ENCODE peak calls at places on chromosomes 5 and 9, in five cellular contexts. X is HepG2, H is NT2/D1, S is H1, U is GM12878. J is an unnamed sample.

GRCh38 chr9:123322771-123323481 is 33.1 kb upstream of the CRB2 start:
- DNase-seq in X (no peak), H (no peak), S (no peak), U (no peak), J (no peak)

GRCh38 chr9:28445211-28445610 is 871.9 kb upstream of the C9orf72 start:
- DNase-seq in X (no peak), H (no peak), S (no peak), U (no peak), J (no peak)

GRCh38 chr9:117359910-117360309 is 54.9 kb downstream of the ASTN2 start:
- DNase-seq in X (no peak), H (no peak), S (no peak), U (no peak), J (no peak)

GRCh38 chr9:120931278-120932085 is 4.9 kb upstream of the TRAF1 start:
- DNase-seq in X (no peak), H (no peak), S (no peak), U (peak; percentile 93), J (no peak)

GRCh38 chr5:42680035-42680434 is 76.6 kb upstream of the CCDC152 start:
- DNase-seq in X (no peak), H (no peak), S (no peak), U (no peak), J (no peak)

GRCh38 chr5:50663636-50664035 is 2.8 kb upstream of the PARP8 start:
- DNase-seq in X (no peak), H (no peak), S (no peak), U (no peak), J (no peak)

GRCh38 chr5:4893063-4893744 is 246.9 kb upstream of the ADAMTS16 start:
- DNase-seq in X (no peak), H (no peak), S (no peak), U (no peak), J (no peak)

GRCh38 chr9:96554801-96555566 is 64.7 kb downstream of the CDC14B start:
- DNase-seq in X (no peak), H (no peak), S (no peak), U (no peak), J (no peak)

GRCh38 chr9:90025816-90026215 is 421.0 kb downstream of the GADD45G start:
- DNase-seq in X (no peak), H (no peak), S (no peak), U (no peak), J (no peak)

GRCh38 chr9:110765926-110766325 is 97.3 kb downstream of the MUSK start:
- DNase-seq in X (no peak), H (no peak), S (no peak), U (no peak), J (no peak)

GRCh38 chr5:53679261-53679660 is 118.8 kb downstream of the NDUFS4 start:
- DNase-seq in X (no peak), H (no peak), S (no peak), U (no peak), J (no peak)

GRCh38 chr5:169416583-169417196 is 115.8 kb upstream of the SLIT3 start:
- DNase-seq in X (no peak), H (no peak), S (no peak), U (peak; percentile 44), J (peak; percentile 58)

GRCh38 chr9:105679406-105680022 is 14.8 kb upstream of the TMEM38B start:
- DNase-seq in X (peak; percentile 89), H (no peak), S (no peak), U (no peak), J (no peak)

GRCh38 chr9:137095664-137096517 is 9.1 kb downstream of the MAN1B1 start:
- DNase-seq in X (no peak), H (no peak), S (no peak), U (peak; percentile 61), J (no peak)

GRCh38 chr5:103260951-103261350 is 2.4 kb downstream of the MACIR start:
- DNase-seq in X (no peak), H (no peak), S (no peak), U (peak; percentile 53), J (no peak)

GRCh38 chr5:133147815-133148634 is 96.2 kb downstream of the HSPA4 start:
- DNase-seq in X (no peak), H (no peak), S (no peak), U (no peak), J (no peak)

GRCh38 chr5:36607114-36607561 is 732 bp downstream of the SLC1A3 start:
- DNase-seq in X (no peak), H (no peak), S (no peak), U (no peak), J (peak; percentile 62)

GRCh38 chr9:138101444-138102234 is 224.1 kb downstream of the CACNA1B start:
- DNase-seq in X (no peak), H (no peak), S (peak; percentile 27), U (no peak), J (no peak)

GRCh38 chr9:38681747-38682227 is 38.1 kb downstream of the FAM240B start:
- DNase-seq in X (no peak), H (no peak), S (no peak), U (no peak), J (no peak)

GRCh38 chr9:15755660-15756059 is 202.8 kb downstream of the CCDC171 start:
- DNase-seq in X (no peak), H (no peak), S (no peak), U (no peak), J (no peak)

GRCh38 chr9:84894859-84895258 is 225.3 kb downstream of the NTRK2 start:
- DNase-seq in X (no peak), H (no peak), S (no peak), U (no peak), J (no peak)

GRCh38 chr5:97554992-97555981 is 372.2 kb upstream of the RIOK2 start:
- DNase-seq in X (no peak), H (no peak), S (no peak), U (no peak), J (no peak)

GRCh38 chr9:120362446-120362845 is 217.5 kb downstream of the CDK5RAP2 start:
- DNase-seq in X (no peak), H (no peak), S (no peak), U (no peak), J (no peak)

GRCh38 chr9:72458153-72458552 is 63.3 kb upstream of the TMC1 start:
- DNase-seq in X (no peak), H (no peak), S (no peak), U (no peak), J (no peak)

DNA sequence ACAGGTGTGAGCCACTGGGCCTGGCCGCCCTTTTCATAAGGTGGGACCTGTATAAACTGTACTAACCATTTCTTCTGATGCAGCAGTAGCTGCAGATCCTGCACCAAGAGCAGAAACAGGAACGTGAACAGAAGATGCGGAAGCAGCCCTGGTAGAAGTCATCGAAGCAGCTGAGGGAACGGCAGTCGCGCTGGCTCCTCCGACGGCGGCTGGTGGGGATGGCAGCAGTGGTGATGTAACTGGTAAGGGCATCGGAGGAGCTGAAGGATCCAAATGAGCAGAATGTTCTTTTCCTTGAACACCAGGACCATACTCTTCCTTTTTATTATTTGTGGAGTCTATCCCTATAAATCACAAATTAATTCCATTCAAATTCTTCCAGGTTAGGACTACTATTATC is 32.1 kb downstream of the POC5 start:
- DNase-seq in X (no peak), H (no peak), S (no peak), U (no peak), J (no peak)
- TF ChIP-seq SUZ12 in X (no peak), H (no peak), S (no peak), U (no peak), J (no peak)

GRCh38 chr9:33988219-33988890 is 60.3 kb downstream of the UBAP2 start:
- DNase-seq in X (no peak), H (no peak), S (no peak), U (peak; percentile 62), J (no peak)
- TF ChIP-seq SUZ12 in X (no peak), H (no peak), S (no peak), U (no peak), J (no peak)

GRCh38 chr5:154179846-154180710 is 10.5 kb upstream of the GALNT10 start:
- DNase-seq in X (peak; percentile 60), H (no peak), S (no peak), U (no peak), J (peak; percentile 71)
- TF ChIP-seq SUZ12 in X (no peak), H (no peak), S (no peak), U (no peak), J (no peak)

GRCh38 chr9:113808391-113809191 is 67.5 kb upstream of the ZNF618 start:
- DNase-seq in X (no peak), H (no peak), S (peak; percentile 42), U (no peak), J (no peak)

GRCh38 chr9:113805753-113806152 is 70.4 kb upstream of the ZNF618 start:
- DNase-seq in X (no peak), H (no peak), S (no peak), U (no peak), J (no peak)

GRCh38 chr9:113809192-113809482 is 67.0 kb upstream of the ZNF618 start:
- DNase-seq in X (no peak), H (no peak), S (no peak), U (no peak), J (no peak)

GRCh38 chr9:113803811-113804589 is 72.1 kb upstream of the ZNF618 start:
- DNase-seq in X (no peak), H (no peak), S (no peak), U (no peak), J (no peak)

DNA sequence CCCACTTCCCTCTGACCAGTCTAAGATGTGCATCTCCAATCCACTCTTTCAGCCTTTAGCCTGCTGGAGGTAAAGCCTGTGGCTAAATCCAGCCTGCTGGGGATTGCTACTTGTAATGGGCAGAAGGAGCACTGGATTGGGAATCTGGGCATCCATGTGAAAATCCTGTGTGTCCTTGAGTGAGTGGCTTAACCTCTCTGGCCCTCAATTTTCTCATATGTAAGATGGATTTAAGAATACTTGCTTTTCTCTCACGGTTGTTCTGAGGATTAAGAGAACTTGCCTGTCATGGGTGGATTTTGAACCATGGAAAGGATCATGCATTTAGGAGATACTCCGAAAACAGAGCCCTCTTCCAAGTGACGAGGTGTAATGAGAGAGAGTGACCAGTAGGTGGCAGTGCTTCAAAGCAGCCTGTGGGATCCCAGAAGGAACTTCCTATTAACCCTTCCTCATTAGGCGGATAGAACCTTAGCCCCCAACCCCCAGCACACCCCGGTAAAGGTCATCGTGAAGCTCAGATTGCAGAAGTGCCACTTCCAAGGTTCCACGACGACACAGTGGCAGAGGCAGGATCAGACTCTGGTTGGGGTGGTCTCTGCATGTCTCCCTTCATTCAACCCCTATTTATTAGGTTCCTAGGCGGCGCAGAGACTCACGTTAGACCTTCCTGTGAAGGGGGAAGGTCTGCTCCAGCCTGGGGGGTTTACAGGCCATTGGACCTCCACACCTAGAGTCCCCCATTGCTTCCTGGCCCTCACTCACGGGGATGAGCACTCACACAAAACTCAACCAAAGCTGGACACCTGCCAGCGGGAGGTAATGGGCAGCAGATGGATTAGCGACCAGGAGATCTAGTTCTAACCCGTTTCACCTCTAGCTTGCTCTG is 68.7 kb upstream of the ZNF618 start:
- DNase-seq in X (peak; percentile 19), H (peak; percentile 52), S (peak; percentile 80), U (no peak), J (peak; percentile 78)
- TF ChIP-seq SUZ12 in X (no peak), H (no peak), S (no peak), U (no peak), J (no peak)

J was measured in HEK293T.